ENCODE peak calls at places on chromosomes 12 and 14, in nine cellular contexts. L, V, D, N, Y, U, W, A and Z are unnamed samples.
A peak's percentile ranks its signal among the peaks of the same experiment; 100 is the strongest.

GRCh38 chr12:32780111-32780510 is 24.4 kb upstream of the YARS2 start:
- DNase-seq in L (no peak), V (no peak), D (no peak), N (no peak), Y (peak; percentile 3), U (no peak), W (no peak), A (no peak), Z (no peak)

GRCh38 chr12:15589328-15590032 is 199.7 kb downstream of the EPS8 start:
- DNase-seq in L (no peak), V (no peak), D (no peak), N (no peak), Y (no peak), U (no peak), W (no peak), A (no peak), Z (no peak)

GRCh38 chr12:28951941-28952340 is 197.1 kb upstream of the FAR2 start:
- DNase-seq in L (no peak), V (no peak), D (no peak), N (no peak), Y (no peak), U (no peak), W (no peak), A (no peak), Z (no peak)

GRCh38 chr14:24317141-24317927 is 6.0 kb downstream of the LTB4R start:
- DNase-seq in L (no peak), V (no peak), D (no peak), N (no peak), Y (no peak), U (no peak), W (no peak), A (peak; percentile 77), Z (peak; percentile 16)

GRCh38 chr14:98919431-98919830 is 352.6 kb downstream of the BCL11B start:
- DNase-seq in L (no peak), V (no peak), D (no peak), N (no peak), Y (no peak), U (no peak), W (no peak), A (no peak), Z (peak; percentile 36)

GRCh38 chr12:65384240-65384639 is 105.8 kb downstream of the MSRB3 start:
- DNase-seq in L (no peak), V (no peak), D (no peak), N (no peak), Y (no peak), U (no peak), W (no peak), A (no peak), Z (no peak)

GRCh38 chr14:94531187-94531586 is 21.9 kb upstream of the SERPINA12 start:
- DNase-seq in L (no peak), V (no peak), D (no peak), N (no peak), Y (no peak), U (no peak), W (no peak), A (no peak), Z (no peak)

GRCh38 chr14:91302391-91302790 is 57.9 kb upstream of the GPR68 start:
- DNase-seq in L (no peak), V (no peak), D (no peak), N (no peak), Y (no peak), U (no peak), W (peak; percentile 12), A (no peak), Z (no peak)

GRCh38 chr12:46970636-46971035 is 108.8 kb upstream of the PCED1B start:
- DNase-seq in L (no peak), V (no peak), D (no peak), N (no peak), Y (no peak), U (no peak), W (no peak), A (no peak), Z (no peak)

GRCh38 chr14:95527392-95528002 is 7.4 kb upstream of the GLRX5 start:
- DNase-seq in L (peak; percentile 63), V (peak; percentile 52), D (peak; percentile 14), N (no peak), Y (peak; percentile 85), U (no peak), W (no peak), A (peak; percentile 67), Z (no peak)

GRCh38 chr12:57614178-57614947 is 3.1 kb downstream of the ARHGEF25 start:
- DNase-seq in L (peak; percentile 49), V (no peak), D (no peak), N (no peak), Y (no peak), U (no peak), W (no peak), A (peak; percentile 44), Z (peak; percentile 87)

GRCh38 chr12:131959641-131960589 is 10.2 kb downstream of the EP400 start:
- DNase-seq in L (no peak), V (no peak), D (no peak), N (no peak), Y (no peak), U (no peak), W (no peak), A (no peak), Z (peak; percentile 27)

GRCh38 chr14:91415794-91416743 is 1.6 kb downstream of the CCDC88C start:
- DNase-seq in L (no peak), V (peak; percentile 89), D (peak; percentile 43), N (no peak), Y (no peak), U (no peak), W (peak; percentile 91), A (peak; percentile 79), Z (no peak)

GRCh38 chr12:96219700-96220206 is 25.6 kb downstream of the ELK3 start:
- DNase-seq in L (no peak), V (no peak), D (no peak), N (no peak), Y (peak; percentile 98), U (peak; percentile 25), W (no peak), A (peak; percentile 99), Z (peak; percentile 73)

GRCh38 chr14:63701614-63702291 is 26.1 kb downstream of the SGPP1 start:
- DNase-seq in L (no peak), V (no peak), D (no peak), N (no peak), Y (no peak), U (no peak), W (no peak), A (no peak), Z (no peak)

GRCh38 chr12:8823565-8824300 is 1.3 kb downstream of the A2ML1 start:
- DNase-seq in L (peak; percentile 34), V (no peak), D (no peak), N (no peak), Y (peak; percentile 20), U (peak; percentile 95), W (no peak), A (no peak), Z (peak; percentile 75)

GRCh38 chr12:95637471-95638155 is 86.3 kb upstream of the USP44 start:
- DNase-seq in L (no peak), V (no peak), D (no peak), N (no peak), Y (peak; percentile 81), U (no peak), W (no peak), A (peak; percentile 26), Z (no peak)

GRCh38 chr12:68097386-68097785 is 62.2 kb downstream of the IFNG start:
- DNase-seq in L (no peak), V (no peak), D (no peak), N (no peak), Y (no peak), U (no peak), W (no peak), A (peak; percentile 44), Z (no peak)

GRCh38 chr14:99287269-99287942 is 15.4 kb upstream of the BCL11B start:
- DNase-seq in L (no peak), V (no peak), D (no peak), N (no peak), Y (no peak), U (no peak), W (no peak), A (no peak), Z (no peak)

GRCh38 chr14:23079716-23080115 is 15.2 kb downstream of the ACIN1 start:
- DNase-seq in L (no peak), V (no peak), D (no peak), N (no peak), Y (no peak), U (no peak), W (no peak), A (no peak), Z (no peak)